ENCODE peak calls at places on chromosomes 7 and 10, in four cellular contexts. Y is substantia nigra, B is heart right ventricle, D is PC-3. I is an unnamed sample.

GRCh38 chr7:128011079-128011670 is 20.1 kb downstream of the LRRC4 start:
- DNase-seq in Y (no peak), D (no peak), B (no peak), I (peak)

GRCh38 chr7:31540786-31541185 is 26.9 kb downstream of the ITPRID1 start:
- DNase-seq in B (no peak), Y (no peak), D (peak), I (no peak)

GRCh38 chr10:69684020-69684980 is 54.3 kb downstream of the FAM241B start:
- DNase-seq in D (peak), B (peak), Y (no peak), I (no peak)

GRCh38 chr7:5635461-5636445 is 145.7 kb downstream of the RNF216 start:
- DNase-seq in Y (no peak), D (no peak), B (no peak), I (no peak)

GRCh38 chr7:21364838-21365267 is 63.0 kb upstream of the SP4 start:
- DNase-seq in Y (no peak), B (no peak), D (peak), I (no peak)

GRCh38 chr7:38951213-38951612 is 26.5 kb upstream of the POU6F2 start:
- DNase-seq in B (no peak), D (no peak), Y (no peak), I (no peak)

GRCh38 chr7:120997902-120998301 is 9.4 kb downstream of the CPED1 start:
- DNase-seq in D (no peak), B (no peak), Y (no peak), I (no peak)

GRCh38 chr10:103982639-103983038 is 15.7 kb downstream of the SLK start:
- DNase-seq in B (peak), Y (no peak), D (no peak), I (no peak)

GRCh38 chr10:46524471-46525176 is 31.8 kb downstream of the GPRIN2 start:
- DNase-seq in D (peak), Y (no peak), B (no peak), I (peak)

GRCh38 chr10:124878457-124878739 is 63.5 kb upstream of the ZRANB1 start:
- DNase-seq in Y (no peak), D (peak), B (no peak), I (no peak)

GRCh38 chr7:139457153-139457946 is 26.1 kb downstream of the KLRG2 start:
- DNase-seq in D (peak), B (no peak), Y (no peak), I (no peak)

GRCh38 chr7:6385110-6385792 is 62.5 kb downstream of the DAGLB start:
- DNase-seq in B (no peak), Y (no peak), D (peak), I (no peak)

GRCh38 chr7:77800158-77800557 is 1.6 kb downstream of the PHTF2 start:
- DNase-seq in B (no peak), D (no peak), Y (no peak), I (no peak)

GRCh38 chr7:107742678-107743566 is 1.0 kb upstream of the CBLL1 start:
- DNase-seq in D (no peak), Y (peak), B (no peak), I (no peak)

GRCh38 chr10:64486149-64486548 is 964.9 kb downstream of the REEP3 start:
- DNase-seq in D (peak), Y (no peak), B (no peak), I (no peak)

GRCh38 chr7:55214707-55215106 is 150.4 kb upstream of the LANCL2 start:
- DNase-seq in Y (no peak), B (no peak), D (no peak), I (no peak)

GRCh38 chr10:101297901-101298451 is 56.0 kb upstream of the BTRC start:
- DNase-seq in B (peak), D (peak), Y (no peak), I (peak)

GRCh38 chr7:132854238-132854637 is 227.7 kb downstream of the CHCHD3 start:
- DNase-seq in Y (no peak), D (no peak), B (no peak), I (no peak)

GRCh38 chr10:73922007-73922863 is 11.3 kb downstream of the PLAU start:
- DNase-seq in B (no peak), D (no peak), Y (no peak), I (no peak)

GRCh38 chr7:18393465-18394118 is 102.0 kb upstream of the HDAC9 start:
- DNase-seq in B (no peak), D (no peak), Y (no peak), I (no peak)

GRCh38 chr7:121456785-121457359 is 60.8 kb upstream of the FAM3C start:
- DNase-seq in Y (no peak), B (no peak), D (no peak), I (no peak)

GRCh38 chr10:88070080-88070880 is 206.9 kb downstream of the PTEN start:
- DNase-seq in Y (no peak), D (no peak), B (no peak), I (no peak)

GRCh38 chr7:96998333-96998732 is 7.0 kb upstream of the DLX6 start:
- DNase-seq in Y (no peak), D (no peak), B (no peak), I (no peak)

GRCh38 chr10:86169506-86170254 is 196.9 kb downstream of the GRID1 start:
- DNase-seq in Y (no peak), D (no peak), B (no peak), I (no peak)

GRCh38 chr10:27223964-27224363 is 16.6 kb downstream of the ACBD5 start:
- DNase-seq in Y (no peak), D (peak), B (peak), I (no peak)

GRCh38 chr7:132557489-132558044 is 18.7 kb downstream of the PLXNA4 start:
- DNase-seq in B (no peak), D (peak), Y (no peak), I (no peak)

GRCh38 chr10:93872776-93873175 is 21.0 kb upstream of the SLC35G1 start:
- DNase-seq in B (no peak), D (no peak), Y (no peak), I (no peak)

GRCh38 chr7:50628469-50629084 is 63.4 kb upstream of the DDC start:
- DNase-seq in D (no peak), B (no peak), Y (no peak), I (no peak)

GRCh38 chr10:107548301-107548700 is 383.8 kb upstream of the SORCS1 start:
- DNase-seq in Y (no peak), B (no peak), D (no peak), I (no peak)

GRCh38 chr7:133050200-133050995 is 31.5 kb downstream of the CHCHD3 start:
- DNase-seq in D (no peak), Y (no peak), B (no peak), I (no peak)

GRCh38 chr10:93028881-93029280 is 31.7 kb upstream of the CYP26C1 start:
- DNase-seq in D (peak), B (no peak), Y (no peak), I (no peak)

GRCh38 chr10:16967866-16968721 is 150.9 kb upstream of the RSU1 start:
- DNase-seq in B (peak), D (peak), Y (no peak), I (no peak)

GRCh38 chr7:29639386-29639785 is 75.8 kb downstream of the PRR15 start:
- DNase-seq in D (no peak), B (no peak), Y (no peak), I (no peak)

GRCh38 chr7:29637374-29637773 is 73.7 kb downstream of the PRR15 start:
- DNase-seq in D (no peak), B (no peak), Y (no peak), I (no peak)

GRCh38 chr7:29641651-29642050 is 78.0 kb downstream of the PRR15 start:
- DNase-seq in D (peak), Y (no peak), B (no peak), I (no peak)

GRCh38 chr7:29642494-29643155 is 79.0 kb downstream of the PRR15 start:
- DNase-seq in B (no peak), D (no peak), Y (no peak), I (no peak)

GRCh38 chr7:29639887-29640600 is 76.4 kb downstream of the PRR15 start:
- DNase-seq in D (no peak), Y (no peak), B (no peak), I (no peak)
- H3K27ac ChIP-seq in D (no peak), Y (no peak), B (no peak), I (no peak)

GRCh38 chr7:75617634-75618234 is 121.0 kb downstream of the HIP1 start:
- DNase-seq in Y (peak), B (peak), D (no peak), I (peak)
- H3K27ac ChIP-seq in Y (peak), B (peak), D (no peak), I (no peak)

DNA sequence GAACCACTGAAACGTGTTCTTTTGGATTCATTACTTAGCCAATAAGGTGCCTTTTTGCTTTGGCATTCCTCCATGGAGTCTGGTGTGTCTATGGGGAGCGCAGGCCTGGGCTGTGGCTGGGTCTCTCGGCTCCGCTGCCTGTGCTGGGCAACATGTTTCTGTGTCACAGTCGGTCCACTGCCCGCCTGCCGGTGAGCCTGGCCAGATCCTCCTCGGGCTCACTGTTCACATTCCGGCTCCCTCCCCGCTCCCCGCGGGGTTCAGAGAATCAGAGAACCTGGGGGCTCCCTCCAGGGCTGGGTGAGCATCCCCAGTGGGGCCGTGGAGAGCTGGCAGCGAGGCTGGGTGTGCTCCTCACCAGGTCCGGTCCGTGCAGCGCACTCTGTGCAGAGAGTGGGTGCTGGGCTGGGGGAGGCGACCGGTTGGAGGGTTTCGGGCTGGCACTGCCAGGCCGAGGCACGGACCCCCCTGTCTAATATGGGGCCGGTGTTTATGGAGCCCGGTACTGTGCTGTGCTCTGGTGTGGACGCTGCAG is 70.4 kb downstream of the INPP5A start:
- DNase-seq in D (no peak), Y (no peak), B (no peak), I (no peak)
- H3K27ac ChIP-seq in D (no peak), Y (no peak), B (no peak), I (no peak)

GRCh38 chr10:78010278-78010677 is 19.0 kb downstream of the POLR3A start:
- DNase-seq in Y (no peak), B (no peak), D (no peak), I (no peak)

GRCh38 chr10:78011065-78011464 is 18.2 kb downstream of the POLR3A start:
- DNase-seq in B (no peak), D (no peak), Y (no peak), I (no peak)

GRCh38 chr10:78017856-78018255 is 11.5 kb downstream of the POLR3A start:
- DNase-seq in B (no peak), Y (no peak), D (peak), I (no peak)

GRCh38 chr10:78013564-78013963 is 15.8 kb downstream of the POLR3A start:
- DNase-seq in Y (no peak), B (no peak), D (no peak), I (no peak)

DNA sequence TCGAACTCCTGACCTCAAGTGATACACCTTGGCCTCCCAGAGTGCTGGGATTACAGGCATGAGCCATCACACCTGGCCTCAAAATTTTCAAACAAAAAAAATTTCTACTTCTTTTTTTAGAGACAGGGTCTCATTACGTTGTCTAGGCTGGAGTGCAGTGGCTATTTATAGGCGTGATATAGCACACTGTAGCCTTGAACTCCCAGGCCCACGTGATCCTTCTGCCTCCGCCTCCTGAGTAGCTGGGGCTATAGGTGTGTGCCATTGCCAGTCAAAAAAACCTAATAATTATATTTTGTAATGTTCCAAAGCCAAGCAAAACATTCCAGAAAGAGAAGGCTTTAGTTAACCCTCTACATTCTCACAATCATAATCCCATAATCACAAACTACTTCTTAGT is 13.8 kb downstream of the POLR3A start:
- DNase-seq in B (no peak), D (no peak), Y (no peak), I (no peak)
- H3K27ac ChIP-seq in B (no peak), D (no peak), Y (no peak), I (peak)

GRCh38 chr10:114767589-114768393 is 53.8 kb upstream of the FHIP2A start:
- DNase-seq in B (no peak), Y (no peak), D (peak), I (no peak)
- H3K27ac ChIP-seq in B (peak), Y (no peak), D (no peak), I (peak)

GRCh38 chr7:87173456-87173855 is 21.2 kb downstream of the DMTF1 start:
- DNase-seq in D (no peak), Y (no peak), B (no peak), I (no peak)

GRCh38 chr7:87178320-87178719 is 26.1 kb downstream of the DMTF1 start:
- DNase-seq in Y (no peak), B (no peak), D (no peak), I (no peak)

DNA sequence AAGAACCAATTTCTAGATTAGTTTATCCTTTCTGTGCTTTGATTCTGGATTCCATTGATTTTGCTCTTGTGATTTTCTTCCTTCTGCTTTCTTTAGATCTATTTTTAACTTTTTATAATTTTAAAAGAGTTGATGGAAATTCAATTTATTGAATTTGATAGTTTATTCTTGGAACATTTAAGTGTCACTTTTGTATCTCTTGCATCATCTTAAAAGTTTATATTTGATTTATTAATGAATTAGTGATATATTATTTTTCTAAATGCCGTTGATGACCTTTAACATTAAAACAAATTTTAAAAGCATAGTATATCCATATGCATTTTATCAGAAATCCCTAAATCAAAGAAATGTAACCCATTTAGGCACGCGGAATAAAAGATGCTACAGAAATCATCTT is 26.9 kb downstream of the DMTF1 start:
- DNase-seq in Y (no peak), B (no peak), D (no peak), I (no peak)
- H3K27ac ChIP-seq in Y (no peak), B (no peak), D (no peak), I (no peak)

GRCh38 chr10:119378737-119379067 is 163.8 kb downstream of the RGS10 start:
- DNase-seq in D (no peak), B (no peak), Y (no peak), I (peak)

GRCh38 chr10:119377905-119378736 is 164.4 kb downstream of the RGS10 start:
- DNase-seq in B (peak), D (no peak), Y (no peak), I (no peak)

GRCh38 chr10:119377431-119377830 is 165.1 kb downstream of the RGS10 start:
- DNase-seq in B (no peak), Y (no peak), D (no peak), I (no peak)

GRCh38 chr10:119374236-119374635 is 166.9 kb downstream of the GRK5 start:
- DNase-seq in D (no peak), B (no peak), Y (no peak), I (no peak)

GRCh38 chr10:119375574-119376265 is 166.8 kb downstream of the RGS10 start:
- DNase-seq in B (no peak), D (no peak), Y (no peak), I (peak)
- H3K27ac ChIP-seq in B (peak), D (no peak), Y (no peak), I (peak)

I was measured in gastrocnemius medialis.